ENCODE peak calls at places on chromosomes 1 and 21, in four cellular contexts. R, X, Z and W are unnamed samples.

GRCh38 chr1:228272831-228273571 is 65.2 kb downstream of the OBSCN start:
- DNase-seq in R (no peak), X (no peak), Z (no peak), W (no peak)

GRCh38 chr1:186750250-186750649 is 70.0 kb upstream of the PTGS2 start:
- DNase-seq in R (no peak), X (no peak), Z (no peak), W (no peak)

GRCh38 chr1:198467342-198467741 is 73.1 kb downstream of the ATP6V1G3 start:
- DNase-seq in R (no peak), X (no peak), Z (no peak), W (no peak)

GRCh38 chr1:216095400-216095799 is 327.8 kb downstream of the USH2A start:
- DNase-seq in R (no peak), X (no peak), Z (no peak), W (no peak)

GRCh38 chr1:31984419-31985347 is 29.0 kb upstream of the KHDRBS1 start:
- DNase-seq in R (no peak), X (peak; percentile 57), Z (no peak), W (no peak)

GRCh38 chr1:150543500-150544143 is 5.6 kb upstream of the ADAMTSL4 start:
- DNase-seq in R (no peak), X (no peak), Z (no peak), W (no peak)

GRCh38 chr1:1891349-1892078 is 627 bp upstream of the GNB1 start:
- DNase-seq in R (peak; percentile 43), X (peak; percentile 41), Z (peak; percentile 73), W (peak; percentile 96)

GRCh38 chr1:211639500-211640361 is 35.7 kb downstream of the NEK2 start:
- DNase-seq in R (no peak), X (peak; percentile 92), Z (no peak), W (no peak)

GRCh38 chr1:12230549-12231275 is 882 bp downstream of the VPS13D start:
- DNase-seq in R (no peak), X (no peak), Z (peak; percentile 86), W (peak; percentile 43)

GRCh38 chr1:68904472-68904871 is 407.6 kb upstream of the DEPDC1 start:
- DNase-seq in R (no peak), X (peak; percentile 49), Z (no peak), W (no peak)

GRCh38 chr1:31483012-31483946 is 70.3 kb downstream of the SERINC2 start:
- DNase-seq in R (no peak), X (peak; percentile 53), Z (peak; percentile 29), W (no peak)

GRCh38 chr1:46530311-46530710 is 21.1 kb downstream of the KNCN start:
- DNase-seq in R (no peak), X (no peak), Z (no peak), W (no peak)

GRCh38 chr1:172720325-172720724 is 61.4 kb downstream of the FASLG start:
- DNase-seq in R (no peak), X (no peak), Z (no peak), W (no peak)

GRCh38 chr1:59880001-59880400 is 46.6 kb downstream of the CYP2J2 start:
- DNase-seq in R (no peak), X (no peak), Z (no peak), W (no peak)

GRCh38 chr21:16455978-16456377 is 726.2 kb downstream of the USP25 start:
- DNase-seq in R (no peak), X (peak; percentile 62), Z (no peak), W (no peak)

GRCh38 chr1:110963666-110964399 is at the start of gene LRIF1:
- DNase-seq in R (peak; percentile 99), X (peak; percentile 100), Z (peak; percentile 99), W (peak; percentile 100)

GRCh38 chr1:72432645-72433267 is 150.4 kb upstream of the NEGR1 start:
- DNase-seq in R (no peak), X (no peak), Z (no peak), W (no peak)

GRCh38 chr1:21175324-21175669 is 1.4 kb downstream of the EIF4G3 start:
- DNase-seq in R (no peak), X (peak; percentile 45), Z (no peak), W (no peak)

GRCh38 chr1:215682232-215682631 is 115.1 kb downstream of the KCTD3 start:
- DNase-seq in R (no peak), X (no peak), Z (no peak), W (no peak)

GRCh38 chr1:246518456-246519205 is 11.6 kb upstream of the SMYD3 start:
- DNase-seq in R (no peak), X (no peak), Z (no peak), W (no peak)

GRCh38 chr1:152870831-152871730 is 7.0 kb upstream of the SMCP start:
- DNase-seq in R (no peak), X (peak; percentile 33), Z (no peak), W (peak; percentile 27)

GRCh38 chr1:198088360-198089071 is 68.3 kb upstream of the NEK7 start:
- DNase-seq in R (no peak), X (peak; percentile 76), Z (no peak), W (no peak)

GRCh38 chr1:223426936-223427335 is 33.7 kb downstream of the CCDC185 start:
- DNase-seq in R (no peak), X (no peak), Z (no peak), W (no peak)

GRCh38 chr1:209302777-209303642 is 280.5 kb upstream of the CAMK1G start:
- DNase-seq in R (no peak), X (no peak), Z (no peak), W (no peak)

GRCh38 chr1:247077234-247077633 is 1.4 kb downstream of the ZNF670 start:
- DNase-seq in R (no peak), X (no peak), Z (no peak), W (peak; percentile 12)